ENCODE peak calls at places on chromosomes 13 and 19, in six cellular contexts. Q, M, L, W, V and H are unnamed samples.

GRCh38 chr13:99220199-99220931 is 19.7 kb downstream of the UBAC2 start:
- DNase-seq in Q (no peak), M (no peak), L (no peak), W (no peak), V (no peak), H (no peak)

GRCh38 chr13:114118763-114119123 is 13.7 kb downstream of the RASA3 start:
- DNase-seq in Q (no peak), M (no peak), L (no peak), W (no peak), V (no peak), H (no peak)

GRCh38 chr19:4294389-4294788 is 7.8 kb downstream of the TMIGD2 start:
- DNase-seq in Q (no peak), M (no peak), L (no peak), W (no peak), V (no peak), H (no peak)

GRCh38 chr13:74230984-74231443 is 96.8 kb upstream of the KLF12 start:
- DNase-seq in Q (no peak), M (no peak), L (no peak), W (no peak), V (no peak), H (no peak)

GRCh38 chr19:13782537-13782936 is 8.3 kb downstream of the C19orf53 start:
- DNase-seq in Q (no peak), M (no peak), L (no peak), W (no peak), V (no peak), H (no peak)

GRCh38 chr13:98258226-98258625 is 81.2 kb upstream of the RNF113B start:
- DNase-seq in Q (no peak), M (no peak), L (no peak), W (no peak), V (no peak), H (no peak)

GRCh38 chr13:79456051-79456450 is 24.9 kb upstream of the NDFIP2 start:
- DNase-seq in Q (no peak), M (no peak), L (no peak), W (no peak), V (no peak), H (no peak)

GRCh38 chr19:32896516-32897214 is 27.1 kb upstream of the SLC7A9 start:
- DNase-seq in Q (no peak), M (no peak), L (no peak), W (no peak), V (no peak), H (no peak)

GRCh38 chr13:63107163-63107935 is 1691.7 kb upstream of the PCDH20 start:
- DNase-seq in Q (no peak), M (no peak), L (no peak), W (no peak), V (no peak), H (no peak)

GRCh38 chr13:111874981-111875380 is 192.0 kb upstream of the SOX1 start:
- DNase-seq in Q (no peak), M (peak), L (no peak), W (no peak), V (no peak), H (peak)

GRCh38 chr19:45881909-45882528 is 3.9 kb downstream of the IRF2BP1 start:
- DNase-seq in Q (no peak), M (no peak), L (no peak), W (peak), V (no peak), H (no peak)

GRCh38 chr13:79749985-79750551 is 269.1 kb downstream of the NDFIP2 start:
- DNase-seq in Q (no peak), M (peak), L (peak), W (no peak), V (peak), H (peak)

GRCh38 chr19:16386619-16387240 is 62.1 kb downstream of the KLF2 start:
- DNase-seq in Q (no peak), M (no peak), L (no peak), W (no peak), V (peak), H (no peak)

GRCh38 chr19:2333807-2334211 is 5.3 kb downstream of the SPPL2B start:
- DNase-seq in Q (no peak), M (no peak), L (no peak), W (no peak), V (no peak), H (no peak)

GRCh38 chr19:6161271-6161850 is 25.9 kb downstream of the ACSBG2 start:
- DNase-seq in Q (no peak), M (no peak), L (peak), W (no peak), V (peak), H (no peak)

GRCh38 chr13:76522083-76522755 is 364.0 kb downstream of the KCTD12 start:
- DNase-seq in Q (no peak), M (no peak), L (no peak), W (no peak), V (no peak), H (no peak)

GRCh38 chr19:6227941-6228325 is 51.8 kb downstream of the MLLT1 start:
- DNase-seq in Q (no peak), M (no peak), L (no peak), W (no peak), V (no peak), H (no peak)

GRCh38 chr13:45838171-45838745 is 13.3 kb downstream of the SIAH3 start:
- DNase-seq in Q (no peak), M (no peak), L (no peak), W (no peak), V (no peak), H (peak)

GRCh38 chr19:40441719-40442253 is 2.3 kb downstream of the SERTAD3 start:
- DNase-seq in Q (no peak), M (no peak), L (no peak), W (no peak), V (no peak), H (no peak)

GRCh38 chr13:44629465-44630183 is 53.5 kb upstream of the TSC22D1 start:
- DNase-seq in Q (no peak), M (no peak), L (no peak), W (no peak), V (no peak), H (no peak)

GRCh38 chr19:41997121-41997850 is 3.3 kb upstream of the ATP1A3 start:
- DNase-seq in Q (no peak), M (no peak), L (no peak), W (peak), V (peak), H (no peak)

GRCh38 chr13:33862006-33862405 is 44.1 kb downstream of the RFC3 start:
- DNase-seq in Q (no peak), M (no peak), L (no peak), W (no peak), V (no peak), H (no peak)

GRCh38 chr19:2391118-2391725 is 31.2 kb downstream of the TMPRSS9 start:
- DNase-seq in Q (no peak), M (no peak), L (no peak), W (no peak), V (peak), H (no peak)

GRCh38 chr13:39253774-39254173 is 215.5 kb downstream of the NHLRC3 start:
- DNase-seq in Q (no peak), M (no peak), L (no peak), W (no peak), V (no peak), H (no peak)

GRCh38 chr19:6064016-6064702 is 46.1 kb downstream of the RFX2 start:
- DNase-seq in Q (no peak), M (peak), L (peak), W (no peak), V (no peak), H (no peak)

GRCh38 chr13:98173431-98173921 is 3.6 kb downstream of the RNF113B start:
- DNase-seq in Q (no peak), M (peak), L (no peak), W (no peak), V (peak), H (no peak)

GRCh38 chr13:52371736-52372247 is 34.2 kb downstream of the THSD1 start:
- DNase-seq in Q (no peak), M (no peak), L (no peak), W (no peak), V (peak), H (peak)

GRCh38 chr13:113220877-113221276 is 11.5 kb downstream of the CUL4A start:
- DNase-seq in Q (no peak), M (no peak), L (no peak), W (no peak), V (peak), H (peak)

GRCh38 chr19:37899453-37899852 is 6.9 kb downstream of the WDR87 start:
- DNase-seq in Q (no peak), M (no peak), L (no peak), W (no peak), V (no peak), H (no peak)

GRCh38 chr19:37906868-37907734 is at the start of gene SIPA1L3:
- DNase-seq in Q (peak), M (peak), L (peak), W (peak), V (peak), H (peak)

GRCh38 chr19:37905936-37906867 is at the start of gene WDR87:
- DNase-seq in Q (no peak), M (no peak), L (peak), W (peak), V (peak), H (no peak)

GRCh38 chr19:37903096-37903495 is 3.3 kb downstream of the WDR87 start:
- DNase-seq in Q (no peak), M (no peak), L (no peak), W (no peak), V (no peak), H (no peak)

DNA sequence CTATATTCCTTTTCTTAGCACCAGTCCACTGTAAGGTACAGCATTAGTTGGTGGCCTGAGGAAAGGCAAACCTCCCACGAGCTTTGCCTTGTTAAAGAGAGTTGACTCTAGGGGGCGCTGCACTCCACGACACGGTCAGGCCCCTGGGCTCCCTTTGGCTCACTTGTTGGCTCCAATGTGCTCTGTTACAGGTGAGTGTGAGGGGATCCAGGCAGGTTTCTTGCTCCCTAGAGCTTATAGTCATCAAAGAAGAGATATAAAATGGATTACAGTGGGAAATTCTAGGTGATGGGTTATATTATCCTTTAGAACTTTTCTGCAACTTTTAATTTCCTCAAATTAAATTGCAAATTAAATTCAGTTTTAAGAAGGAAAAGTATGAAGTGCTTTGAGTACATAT is 3.7 kb downstream of the WDR87 start:
- DNase-seq in Q (peak), M (peak), L (peak), W (peak), V (peak), H (peak)
- TF ChIP-seq CTCF in Q (peak), M (peak), L (no peak), W (peak), V (peak), H (peak)

DNA sequence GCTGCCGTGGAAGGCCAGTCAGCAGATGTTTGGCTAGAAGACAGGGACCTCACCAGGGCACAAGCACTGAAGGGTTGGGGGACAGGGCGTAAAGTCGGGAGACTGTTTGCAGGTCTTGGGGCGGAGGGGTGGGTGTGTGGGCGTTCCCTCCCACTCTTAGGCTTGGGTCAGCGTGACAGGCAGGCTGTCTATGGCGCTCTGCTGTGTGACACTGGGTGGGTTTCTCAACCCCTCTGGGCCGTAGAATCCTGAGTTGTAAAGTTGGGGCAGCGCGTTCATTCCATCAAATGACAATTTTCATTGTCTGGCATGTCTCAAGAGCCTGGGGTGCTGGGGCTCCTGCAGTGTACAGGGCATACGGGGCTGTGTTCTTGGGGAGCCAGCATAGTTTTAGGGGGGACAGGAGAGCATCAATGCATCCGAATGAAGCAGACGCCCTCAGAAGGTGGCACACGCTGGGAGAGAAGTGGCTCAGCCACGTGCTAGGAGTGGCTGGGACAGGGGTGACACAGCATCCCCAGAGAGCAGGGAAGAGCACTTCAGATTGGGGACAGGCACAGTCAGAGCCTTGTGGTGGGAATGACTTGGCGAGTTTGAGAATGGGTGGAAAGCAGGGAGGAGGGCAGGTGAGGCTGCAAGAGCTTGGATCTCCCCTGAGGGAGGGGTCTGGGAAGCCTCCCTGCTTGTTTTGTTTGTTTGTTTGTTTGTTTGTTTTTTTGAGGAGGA is 4.4 kb downstream of the CRTC1 start:
- DNase-seq in Q (no peak), M (no peak), L (no peak), W (no peak), V (no peak), H (no peak)
- TF ChIP-seq CTCF in Q (no peak), M (no peak), L (no peak), W (no peak), V (no peak), H (no peak)

GRCh38 chr19:11848200-11848593 is 329 bp upstream of the ZNF439 start:
- DNase-seq in Q (no peak), M (no peak), L (no peak), W (no peak), V (no peak), H (no peak)

GRCh38 chr19:11849264-11849615 is 714 bp downstream of the ZNF439 start:
- DNase-seq in Q (no peak), M (no peak), L (no peak), W (no peak), V (no peak), H (no peak)

GRCh38 chr19:11848594-11849263 is at the start of gene ZNF439:
- DNase-seq in Q (peak), M (peak), L (peak), W (peak), V (peak), H (no peak)

GRCh38 chr19:11843741-11844140 is 4.8 kb upstream of the ZNF439 start:
- DNase-seq in Q (no peak), M (no peak), L (no peak), W (no peak), V (no peak), H (no peak)
- TF ChIP-seq CTCF in Q (no peak), M (no peak), L (no peak), W (no peak), V (no peak), H (no peak)

GRCh38 chr13:57627663-57628062 is 3.9 kb upstream of the PCDH17 start:
- DNase-seq in Q (no peak), M (no peak), L (no peak), W (no peak), V (peak), H (no peak)
- TF ChIP-seq CTCF in Q (peak), M (peak), L (no peak), W (peak), V (peak), H (peak)

DNA sequence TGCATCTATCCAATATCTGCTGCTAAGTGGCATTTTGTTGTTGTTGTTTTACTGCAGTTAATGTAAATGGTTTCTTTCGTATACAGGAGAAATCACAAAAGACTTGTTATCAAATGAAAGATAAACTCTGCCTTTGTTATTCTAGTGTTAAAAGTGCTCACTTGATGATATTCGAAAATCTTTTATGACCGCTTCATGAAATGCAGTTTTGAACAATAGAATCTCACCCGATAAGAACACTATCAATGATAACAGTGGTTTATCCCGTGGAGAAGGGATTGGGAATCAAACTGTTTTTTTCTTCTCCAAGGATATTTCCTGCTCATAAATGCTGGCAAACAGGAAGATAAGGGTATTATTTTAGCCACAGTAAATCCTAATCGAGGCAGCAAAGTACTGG is 1366.3 kb downstream of the OLFM4 start:
- DNase-seq in Q (no peak), M (no peak), L (no peak), W (no peak), V (no peak), H (no peak)
- TF ChIP-seq CTCF in Q (no peak), M (no peak), L (no peak), W (no peak), V (no peak), H (no peak)